ENCODE peak calls at places on chromosomes 5 and 9, in seven cellular contexts. C, B, V, N, A, K and I are unnamed samples.

GRCh38 chr9:131180454-131180853 is 55.1 kb downstream of the NUP214 start:
- DNase-seq in C (no peak), B (no peak), V (peak; percentile 89), N (no peak), A (peak; percentile 98), K (no peak), I (no peak)

GRCh38 chr9:74861773-74862172 is 25.9 kb downstream of the TRPM6 start:
- DNase-seq in C (no peak), B (no peak), V (peak; percentile 6), N (no peak), A (no peak), K (no peak), I (no peak)

GRCh38 chr9:101495810-101496209 is 37.8 kb upstream of the RNF20 start:
- DNase-seq in C (no peak), B (no peak), V (peak; percentile 87), N (no peak), A (peak; percentile 56), K (no peak), I (no peak)

GRCh38 chr9:77841739-77842386 is 189.7 kb downstream of the GNAQ start:
- DNase-seq in C (no peak), B (no peak), V (no peak), N (no peak), A (no peak), K (no peak), I (no peak)

GRCh38 chr5:124655943-124656459 is 90.4 kb downstream of the ZNF608 start:
- DNase-seq in C (no peak), B (no peak), V (peak; percentile 94), N (peak; percentile 83), A (peak; percentile 86), K (no peak), I (no peak)

GRCh38 chr9:109912082-109912581 is 132.1 kb downstream of the PALM2AKAP2 start:
- DNase-seq in C (no peak), B (no peak), V (peak; percentile 96), N (no peak), A (peak; percentile 89), K (no peak), I (no peak)

GRCh38 chr5:112125910-112126309 is 293.2 kb downstream of the EPB41L4A start:
- DNase-seq in C (no peak), B (no peak), V (no peak), N (no peak), A (peak; percentile 79), K (no peak), I (no peak)

GRCh38 chr9:86531273-86531672 is 177.1 kb upstream of the TUT7 start:
- DNase-seq in C (no peak), B (no peak), V (no peak), N (no peak), A (peak; percentile 46), K (no peak), I (no peak)

GRCh38 chr5:157821822-157822622 is 36.9 kb downstream of the CLINT1 start:
- DNase-seq in C (no peak), B (no peak), V (peak; percentile 54), N (no peak), A (peak; percentile 40), K (no peak), I (no peak)

GRCh38 chr5:133075572-133076536 is 24.0 kb downstream of the HSPA4 start:
- DNase-seq in C (no peak), B (no peak), V (no peak), N (no peak), A (no peak), K (peak; percentile 53), I (no peak)

GRCh38 chr5:172055421-172055820 is 49.0 kb upstream of the FBXW11 start:
- DNase-seq in C (no peak), B (no peak), V (no peak), N (no peak), A (no peak), K (no peak), I (no peak)

GRCh38 chr5:32206799-32207634 is 32.9 kb upstream of the GOLPH3 start:
- DNase-seq in C (no peak), B (no peak), V (no peak), N (no peak), A (no peak), K (no peak), I (no peak)

GRCh38 chr9:81894891-81895290 is 33.3 kb upstream of the SPATA31D4 start:
- DNase-seq in C (no peak), B (no peak), V (no peak), N (no peak), A (no peak), K (no peak), I (no peak)

GRCh38 chr5:102532126-102532525 is 33.3 kb upstream of the SLCO6A1 start:
- DNase-seq in C (no peak), B (peak; percentile 34), V (no peak), N (no peak), A (peak; percentile 15), K (no peak), I (no peak)

GRCh38 chr9:135591491-135592330 is 30.2 kb downstream of the PAEP start:
- DNase-seq in C (peak; percentile 14), B (no peak), V (no peak), N (no peak), A (no peak), K (no peak), I (no peak)

GRCh38 chr9:2311920-2312319 is 296.8 kb downstream of the SMARCA2 start:
- DNase-seq in C (no peak), B (no peak), V (no peak), N (no peak), A (no peak), K (no peak), I (no peak)
- H3K9me3 ChIP-seq in C (peaks cover 20% of the 10 kb centered on the region), B (peaks cover 71% of the 10 kb centered on the region), V (peaks cover 54% of the 10 kb centered on the region), N (no peaks in the 10 kb centered on the region), A (peaks cover 10% of the 10 kb centered on the region), K (peaks cover 8% of the 10 kb centered on the region), I (no peaks in the 10 kb centered on the region)

DNA sequence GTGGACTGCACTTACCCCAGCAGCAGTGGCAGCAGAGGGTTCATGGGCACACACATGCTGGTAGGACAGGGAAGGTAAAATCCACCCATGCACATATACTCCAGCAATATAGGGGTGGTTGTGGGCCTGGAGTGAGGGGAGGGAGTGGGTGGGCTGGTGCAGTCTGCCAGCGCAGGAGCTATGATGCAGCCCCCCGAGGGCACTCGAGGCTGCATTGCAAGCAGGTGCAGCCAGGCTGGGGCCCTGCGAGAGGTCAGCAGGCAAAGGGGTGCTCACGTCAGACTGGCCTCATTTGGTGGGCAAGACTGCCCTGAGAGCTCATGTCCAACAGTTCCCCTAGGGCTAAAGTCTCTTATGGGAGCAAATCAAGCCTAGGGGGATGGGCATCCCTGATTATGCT is 32.4 kb upstream of the PCDHA1 start:
- DNase-seq in C (no peak), B (no peak), V (no peak), N (no peak), A (no peak), K (no peak), I (no peak)
- H3K9me3 ChIP-seq in C (peaks cover 9% of the 10 kb centered on the region), B (peaks cover 99% of the 10 kb centered on the region), V (peaks cover 89% of the 10 kb centered on the region), N (no peaks in the 10 kb centered on the region), A (peaks cover 2% of the 10 kb centered on the region), K (peaks cover 28% of the 10 kb centered on the region), I (peaks cover 6% of the 10 kb centered on the region)

GRCh38 chr9:92781902-92782301 is 17.3 kb upstream of the BICD2 start:
- DNase-seq in C (no peak), B (no peak), V (no peak), N (no peak), A (no peak), K (no peak), I (no peak)
- H3K9me3 ChIP-seq in C (no peaks in the 10 kb centered on the region), B (peaks cover 19% of the 10 kb centered on the region), V (peaks cover 7% of the 10 kb centered on the region), N (no peaks in the 10 kb centered on the region), A (no peaks in the 10 kb centered on the region), K (peaks cover 12% of the 10 kb centered on the region), I (peaks cover 4% of the 10 kb centered on the region)

GRCh38 chr9:80485420-80485819 is 913.7 kb downstream of the TLE4 start:
- DNase-seq in C (no peak), B (no peak), V (peak; percentile 48), N (no peak), A (no peak), K (no peak), I (no peak)
- H3K9me3 ChIP-seq in C (no peaks in the 10 kb centered on the region), B (peaks cover 33% of the 10 kb centered on the region), V (peaks cover 28% of the 10 kb centered on the region), N (no peaks in the 10 kb centered on the region), A (no peaks in the 10 kb centered on the region), K (no peaks in the 10 kb centered on the region), I (no peaks in the 10 kb centered on the region)

GRCh38 chr5:119655081-119655480 is 25.7 kb downstream of the FAM170A start:
- DNase-seq in C (no peak), B (no peak), V (peak; percentile 59), N (no peak), A (peak; percentile 33), K (no peak), I (no peak)
- H3K9me3 ChIP-seq in C (no peaks in the 10 kb centered on the region), B (peaks cover 3% of the 10 kb centered on the region), V (no peaks in the 10 kb centered on the region), N (no peaks in the 10 kb centered on the region), A (no peaks in the 10 kb centered on the region), K (no peaks in the 10 kb centered on the region), I (no peaks in the 10 kb centered on the region)